ENCODE peak calls at places on chromosomes 3 and 15, in seven cellular contexts. G, M, A, L, O, T and P are unnamed samples.

GRCh38 chr3:46393554-46394434 is 13.1 kb downstream of the CCR5AS start:
- DNase-seq in M (no peak), T (no peak), G (no peak), L (no peak), A (no peak), O (no peak), P (no peak)

GRCh38 chr15:76258460-76258859 is 52.8 kb downstream of the ETFA start:
- DNase-seq in G (no peak), T (no peak), L (no peak), M (no peak), A (no peak), O (no peak), P (no peak)

GRCh38 chr3:49721165-49721860 is 1.8 kb upstream of the AMIGO3 start:
- DNase-seq in G (no peak), A (no peak), M (no peak), O (no peak), T (no peak), L (no peak), P (no peak)

GRCh38 chr15:96346409-96346808 is 15.9 kb downstream of the NR2F2 start:
- DNase-seq in O (no peak), L (no peak), M (no peak), T (no peak), A (no peak), G (no peak), P (no peak)

GRCh38 chr3:16286161-16286560 is 21.1 kb downstream of the OXNAD1 start:
- DNase-seq in M (peak), A (no peak), T (no peak), L (no peak), G (no peak), O (peak), P (no peak)

GRCh38 chr3:159130108-159130507 is 328.3 kb downstream of the MFSD1 start:
- DNase-seq in L (no peak), A (no peak), M (no peak), G (peak), O (no peak), T (no peak), P (no peak)

GRCh38 chr3:24679429-24679828 is 184.8 kb upstream of the THRB start:
- DNase-seq in T (no peak), A (no peak), L (no peak), G (no peak), O (no peak), M (no peak), P (no peak)

GRCh38 chr3:141237701-141238521 is 6.3 kb downstream of the PXYLP1 start:
- DNase-seq in A (no peak), O (no peak), T (peak), G (no peak), L (no peak), M (peak), P (peak)

GRCh38 chr3:195133462-195133861 is 137.5 kb downstream of the XXYLT1 start:
- DNase-seq in L (no peak), M (peak), A (no peak), G (no peak), O (no peak), T (peak), P (no peak)

GRCh38 chr3:106058485-106058884 is 189.7 kb upstream of the CBLB start:
- DNase-seq in G (no peak), M (no peak), O (no peak), A (no peak), L (peak), T (no peak), P (no peak)

GRCh38 chr15:81504170-81504905 is 130.3 kb upstream of the TMC3 start:
- DNase-seq in T (no peak), A (no peak), M (no peak), G (no peak), L (no peak), O (no peak), P (no peak)